ENCODE peak calls at places on chromosome 1, in ten cellular contexts. W, T, G, J, V, P, L, U, Y and C are unnamed samples.
A peak's percentile ranks its signal among the peaks of the same experiment; 100 is the strongest.

GRCh38 chr1:115411388-115412063 is 73.5 kb upstream of the NGF start:
- DNase-seq in W (peak; percentile 29), T (peak; percentile 27), G (no peak), J (peak; percentile 78), V (no peak), P (no peak), L (no peak), U (no peak), Y (no peak), C (no peak)

GRCh38 chr1:65230741-65231439 is 78.5 kb upstream of the DNAJC6 start:
- DNase-seq in W (no peak), T (no peak), G (no peak), J (no peak), V (no peak), P (no peak), L (no peak), U (no peak), Y (no peak), C (no peak)

GRCh38 chr1:179229214-179230140 is at the start of gene ABL2:
- DNase-seq in W (no peak), T (no peak), G (peak; percentile 39), J (peak; percentile 70), V (peak; percentile 79), P (peak; percentile 43), L (peak; percentile 51), U (peak; percentile 62), Y (peak; percentile 47), C (peak; percentile 50)

GRCh38 chr1:94981574-94981973 is 54.7 kb upstream of the CNN3 start:
- DNase-seq in W (no peak), T (no peak), G (no peak), J (no peak), V (no peak), P (no peak), L (no peak), U (no peak), Y (no peak), C (no peak)

GRCh38 chr1:159780583-159781582 is at the start of gene DUSP23:
- DNase-seq in W (peak; percentile 96), T (peak; percentile 96), G (peak; percentile 98), J (peak; percentile 99), V (peak; percentile 62), P (peak; percentile 97), L (peak; percentile 98), U (peak; percentile 99), Y (peak; percentile 98), C (peak; percentile 98)

GRCh38 chr1:151968058-151968457 is 25.6 kb downstream of the S100A10 start:
- DNase-seq in W (no peak), T (no peak), G (peak; percentile 36), J (peak; percentile 72), V (peak; percentile 86), P (no peak), L (no peak), U (no peak), Y (peak; percentile 55), C (no peak)

GRCh38 chr1:225498539-225499135 is 70.8 kb upstream of the LBR start:
- DNase-seq in W (no peak), T (no peak), G (no peak), J (peak; percentile 69), V (no peak), P (no peak), L (no peak), U (no peak), Y (no peak), C (no peak)

GRCh38 chr1:15424146-15424667 is 14.0 kb upstream of the CTRC start:
- DNase-seq in W (no peak), T (no peak), G (no peak), J (no peak), V (peak; percentile 40), P (no peak), L (peak; percentile 71), U (no peak), Y (peak; percentile 88), C (no peak)

GRCh38 chr1:24322636-24323177 is 3.5 kb downstream of the GRHL3 start:
- DNase-seq in W (no peak), T (no peak), G (no peak), J (no peak), V (no peak), P (no peak), L (no peak), U (no peak), Y (no peak), C (no peak)

GRCh38 chr1:207949571-207950195 is 38.8 kb upstream of the CD34 start:
- DNase-seq in W (no peak), T (no peak), G (no peak), J (no peak), V (no peak), P (no peak), L (no peak), U (no peak), Y (no peak), C (no peak)

GRCh38 chr1:207941664-207942063 is 30.7 kb upstream of the CD34 start:
- DNase-seq in W (peak; percentile 82), T (no peak), G (peak; percentile 90), J (peak; percentile 62), V (no peak), P (peak; percentile 85), L (peak; percentile 58), U (peak; percentile 86), Y (peak; percentile 46), C (peak; percentile 87)

GRCh38 chr1:207948536-207949250 is 37.8 kb upstream of the CD34 start:
- DNase-seq in W (no peak), T (no peak), G (no peak), J (peak; percentile 20), V (no peak), P (no peak), L (no peak), U (no peak), Y (no peak), C (no peak)

DNA sequence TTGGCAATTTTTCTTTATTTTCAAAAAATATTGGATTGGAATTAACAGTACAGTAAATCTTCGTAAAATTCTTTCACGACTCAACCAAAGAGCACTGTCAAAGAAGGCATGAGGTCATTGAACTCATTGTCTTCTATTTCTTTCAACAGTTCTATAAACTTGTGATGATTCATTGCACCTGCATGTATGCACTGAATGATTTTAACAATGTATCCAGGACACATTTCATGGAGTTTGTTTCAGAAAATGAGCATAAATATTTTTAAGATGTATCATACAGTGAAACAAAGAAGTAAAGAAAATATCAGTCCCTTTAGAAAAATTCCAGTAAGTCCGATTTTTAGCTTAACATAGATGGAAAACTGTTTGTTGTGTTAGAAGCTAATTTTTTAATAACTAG is 33.6 kb upstream of the CD34 start:
- DNase-seq in W (no peak), T (no peak), G (no peak), J (peak; percentile 41), V (peak; percentile 25), P (no peak), L (no peak), U (no peak), Y (no peak), C (no peak)
- H3K4me1 ChIP-seq in W (no peaks in the 10 kb centered on the region), T (no peaks in the 10 kb centered on the region), G (peaks cover 31% of the 10 kb centered on the region), J (no peaks in the 10 kb centered on the region), V (no peaks in the 10 kb centered on the region), P (peaks cover 24% of the 10 kb centered on the region), L (no peaks in the 10 kb centered on the region), U (no peaks in the 10 kb centered on the region), Y (no peaks in the 10 kb centered on the region), C (peaks cover 18% of the 10 kb centered on the region)

GRCh38 chr1:61459345-61459744 is 265.6 kb downstream of the TM2D1 start:
- DNase-seq in W (no peak), T (no peak), G (no peak), J (no peak), V (no peak), P (no peak), L (no peak), U (no peak), Y (no peak), C (no peak)

GRCh38 chr1:61463220-61463619 is 261.7 kb downstream of the TM2D1 start:
- DNase-seq in W (no peak), T (no peak), G (no peak), J (no peak), V (no peak), P (no peak), L (no peak), U (no peak), Y (no peak), C (no peak)

GRCh38 chr1:61461406-61462384 is 263.2 kb downstream of the TM2D1 start:
- DNase-seq in W (no peak), T (no peak), G (no peak), J (no peak), V (no peak), P (no peak), L (no peak), U (no peak), Y (no peak), C (no peak)

GRCh38 chr1:61457526-61457925 is 267.4 kb downstream of the TM2D1 start:
- DNase-seq in W (no peak), T (no peak), G (no peak), J (no peak), V (no peak), P (no peak), L (no peak), U (no peak), Y (no peak), C (no peak)

GRCh38 chr1:61460230-61460629 is 264.7 kb downstream of the TM2D1 start:
- DNase-seq in W (no peak), T (no peak), G (no peak), J (no peak), V (no peak), P (no peak), L (no peak), U (no peak), Y (no peak), C (no peak)
- H3K4me1 ChIP-seq in W (no peaks in the 10 kb centered on the region), T (no peaks in the 10 kb centered on the region), G (no peaks in the 10 kb centered on the region), J (no peaks in the 10 kb centered on the region), V (no peaks in the 10 kb centered on the region), P (no peaks in the 10 kb centered on the region), L (no peaks in the 10 kb centered on the region), U (no peaks in the 10 kb centered on the region), Y (no peaks in the 10 kb centered on the region), C (no peaks in the 10 kb centered on the region)

DNA sequence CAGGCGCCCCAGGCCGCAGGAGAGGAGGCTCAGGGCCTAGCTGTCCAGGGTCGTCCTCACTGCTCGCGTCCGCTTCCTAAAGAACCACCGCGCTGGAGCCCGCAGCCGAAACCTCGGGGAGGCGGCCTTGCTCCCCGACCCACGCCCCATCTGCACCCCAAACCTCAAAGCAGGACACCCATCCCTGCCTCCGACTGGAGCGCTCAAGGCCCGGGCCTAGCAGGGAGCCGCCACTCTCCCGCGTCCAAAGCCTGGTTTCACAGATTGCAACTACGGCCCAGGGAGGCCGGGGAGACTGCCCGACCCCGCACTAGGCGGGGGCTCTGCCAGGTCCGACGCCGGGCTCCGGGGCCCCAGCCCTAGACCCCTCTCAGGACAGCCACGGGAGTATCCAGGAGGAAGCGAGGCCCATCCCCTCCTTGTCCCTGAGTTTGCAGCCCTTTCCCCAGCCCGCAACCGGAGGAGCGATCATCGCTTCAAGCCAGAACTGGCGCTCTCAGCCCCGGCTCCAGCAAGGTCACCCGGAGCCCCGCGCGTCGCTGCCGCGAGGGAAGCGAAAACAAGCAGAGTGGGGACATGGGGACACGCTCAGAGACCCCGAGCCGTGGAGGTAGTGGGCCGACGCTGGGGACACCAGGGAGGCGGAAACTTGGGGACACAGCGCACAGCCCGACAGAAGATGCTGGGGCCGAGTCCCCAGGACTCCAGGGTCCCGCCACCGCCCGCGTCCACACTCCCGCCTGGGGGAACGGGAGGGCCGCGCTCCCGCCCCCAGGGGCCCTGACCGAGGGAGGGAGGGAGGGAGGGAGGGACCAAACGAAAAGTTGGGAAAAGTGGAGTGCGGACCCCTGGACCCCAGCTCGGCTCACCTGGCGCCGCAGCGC is 474 bp downstream of the TMEM200B start:
- DNase-seq in W (no peak), T (no peak), G (peak; percentile 20), J (peak; percentile 69), V (no peak), P (peak; percentile 19), L (peak; percentile 40), U (peak; percentile 54), Y (peak; percentile 21), C (peak; percentile 24)
- H3K4me1 ChIP-seq in W (peaks cover 15% of the 10 kb centered on the region), T (no peaks in the 10 kb centered on the region), G (peaks cover 10% of the 10 kb centered on the region), J (no peaks in the 10 kb centered on the region), V (peaks cover 7% of the 10 kb centered on the region), P (peaks cover 43% of the 10 kb centered on the region), L (peaks cover 20% of the 10 kb centered on the region), U (no peaks in the 10 kb centered on the region), Y (peaks cover 50% of the 10 kb centered on the region), C (peaks cover 14% of the 10 kb centered on the region)

GRCh38 chr1:156691216-156691615 is 14.0 kb upstream of the NES start:
- DNase-seq in W (no peak), T (no peak), G (no peak), J (no peak), V (no peak), P (no peak), L (no peak), U (no peak), Y (no peak), C (no peak)
- H3K4me1 ChIP-seq in W (peaks cover 8% of the 10 kb centered on the region), T (peaks cover 56% of the 10 kb centered on the region), G (peaks cover 16% of the 10 kb centered on the region), J (peaks cover 22% of the 10 kb centered on the region), V (peaks cover 9% of the 10 kb centered on the region), P (peaks cover 19% of the 10 kb centered on the region), L (peaks cover 12% of the 10 kb centered on the region), U (no peaks in the 10 kb centered on the region), Y (peaks cover 19% of the 10 kb centered on the region), C (no peaks in the 10 kb centered on the region)